ENCODE peak calls at places on chromosomes 16 and 17, in four cellular contexts. One of them, this sample, is unnamed.

GRCh38 chr16:23587726-23588125 is 8.4 kb downstream of the NDUFAB1 start:
- DNase-seq in A549: no peak
- DNase-seq in GM12878: no peak
- DNase-seq in HepG2: no peak
- DNase-seq in this sample: no peak

GRCh38 chr16:50315346-50315997 is 49.1 kb downstream of the ADCY7 start:
- DNase-seq in A549: no peak
- DNase-seq in GM12878: no peak
- DNase-seq in HepG2: no peak
- DNase-seq in this sample: peak

GRCh38 chr17:35713069-35713728 is 18.2 kb upstream of the RASL10B start:
- DNase-seq in A549: no peak
- DNase-seq in GM12878: no peak
- DNase-seq in HepG2: peak
- DNase-seq in this sample: peak

GRCh38 chr16:48291303-48291702 is 44.0 kb upstream of the ABCC11 start:
- DNase-seq in A549: no peak
- DNase-seq in GM12878: no peak
- DNase-seq in HepG2: no peak
- DNase-seq in this sample: no peak

GRCh38 chr16:17777461-17777863 is 306.7 kb upstream of the XYLT1 start:
- DNase-seq in A549: no peak
- DNase-seq in GM12878: no peak
- DNase-seq in HepG2: peak
- DNase-seq in this sample: no peak

GRCh38 chr17:21089145-21089544 is 37.6 kb upstream of the DHRS7B start:
- DNase-seq in A549: no peak
- DNase-seq in GM12878: no peak
- DNase-seq in HepG2: no peak
- DNase-seq in this sample: no peak

GRCh38 chr17:76865174-76865573 is 3.0 kb upstream of the MGAT5B start:
- DNase-seq in A549: no peak
- DNase-seq in GM12878: no peak
- DNase-seq in HepG2: no peak
- DNase-seq in this sample: no peak

GRCh38 chr16:844638-845348 is 44.3 kb upstream of the GNG13 start:
- DNase-seq in A549: no peak
- DNase-seq in GM12878: no peak
- DNase-seq in HepG2: no peak
- DNase-seq in this sample: no peak

GRCh38 chr17:50052822-50053653 is 2.9 kb upstream of the ITGA3 start:
- DNase-seq in A549: no peak
- DNase-seq in GM12878: no peak
- DNase-seq in HepG2: peak
- DNase-seq in this sample: peak

GRCh38 chr17:17641621-17642409 is 39.4 kb upstream of the RAI1 start:
- DNase-seq in A549: peak
- DNase-seq in GM12878: peak
- DNase-seq in HepG2: peak
- DNase-seq in this sample: peak

GRCh38 chr16:67104061-67104460 is 5.7 kb upstream of the PHAF1 start:
- DNase-seq in A549: no peak
- DNase-seq in GM12878: no peak
- DNase-seq in HepG2: peak
- DNase-seq in this sample: peak

GRCh38 chr16:50244504-50245416 is 21.6 kb upstream of the ADCY7 start:
- DNase-seq in A549: no peak
- DNase-seq in GM12878: no peak
- DNase-seq in HepG2: no peak
- DNase-seq in this sample: no peak

GRCh38 chr17:75738218-75738802 is 17.1 kb downstream of the ITGB4 start:
- DNase-seq in A549: no peak
- DNase-seq in GM12878: no peak
- DNase-seq in HepG2: peak
- DNase-seq in this sample: no peak

GRCh38 chr16:72554935-72555334 is 383.0 kb upstream of the PMFBP1 start:
- DNase-seq in A549: no peak
- DNase-seq in GM12878: no peak
- DNase-seq in HepG2: no peak
- DNase-seq in this sample: no peak

GRCh38 chr17:35254107-35254802 is 11.4 kb downstream of the SLFN5 start:
- DNase-seq in A549: peak
- DNase-seq in GM12878: no peak
- DNase-seq in HepG2: peak
- DNase-seq in this sample: no peak

GRCh38 chr17:29294580-29294900 is 592 bp upstream of the NUFIP2 start:
- DNase-seq in A549: no peak
- DNase-seq in GM12878: no peak
- DNase-seq in HepG2: no peak
- DNase-seq in this sample: no peak

GRCh38 chr17:82283208-82283749 is 9.8 kb upstream of the CSNK1D start:
- DNase-seq in A549: peak
- DNase-seq in GM12878: no peak
- DNase-seq in HepG2: no peak
- DNase-seq in this sample: peak

GRCh38 chr17:79939755-79940154 is 95.9 kb downstream of the TBC1D16 start:
- DNase-seq in A549: no peak
- DNase-seq in GM12878: no peak
- DNase-seq in HepG2: no peak
- DNase-seq in this sample: no peak

GRCh38 chr16:8674413-8675022 is at the start of gene ABAT:
- DNase-seq in A549: peak
- DNase-seq in GM12878: peak
- DNase-seq in HepG2: peak
- DNase-seq in this sample: peak

GRCh38 chr16:23478566-23478965 is 25.6 kb upstream of the COG7 start:
- DNase-seq in A549: no peak
- DNase-seq in GM12878: no peak
- DNase-seq in HepG2: no peak
- DNase-seq in this sample: no peak

GRCh38 chr16:61929801-61930200 is 106.4 kb downstream of the CDH8 start:
- DNase-seq in A549: no peak
- DNase-seq in GM12878: no peak
- DNase-seq in HepG2: no peak
- DNase-seq in this sample: no peak

GRCh38 chr17:319266-319665 is 33.3 kb downstream of the RPH3AL start:
- DNase-seq in A549: no peak
- DNase-seq in GM12878: no peak
- DNase-seq in HepG2: no peak
- DNase-seq in this sample: no peak

GRCh38 chr16:73031155-73031866 is 16.6 kb downstream of the ZFHX3 start:
- DNase-seq in A549: no peak
- DNase-seq in GM12878: no peak
- DNase-seq in HepG2: no peak
- DNase-seq in this sample: no peak

GRCh38 chr17:72511874-72512273 is 391.1 kb downstream of the SOX9 start:
- DNase-seq in A549: no peak
- DNase-seq in GM12878: no peak
- DNase-seq in HepG2: no peak
- DNase-seq in this sample: no peak

GRCh38 chr17:39487946-39488345 is 26.7 kb downstream of the CDK12 start:
- DNase-seq in A549: no peak
- DNase-seq in GM12878: no peak
- DNase-seq in HepG2: no peak
- DNase-seq in this sample: no peak

GRCh38 chr17:77543779-77544178 is 403.0 kb downstream of the SEC14L1 start:
- DNase-seq in A549: no peak
- DNase-seq in GM12878: no peak
- DNase-seq in HepG2: no peak
- DNase-seq in this sample: no peak

GRCh38 chr17:41413353-41413752 is 11.0 kb downstream of the KRT37 start:
- DNase-seq in A549: no peak
- DNase-seq in GM12878: no peak
- DNase-seq in HepG2: no peak
- DNase-seq in this sample: no peak

GRCh38 chr17:6455321-6455705 is 11.1 kb downstream of the PIMREG start:
- DNase-seq in A549: no peak
- DNase-seq in GM12878: no peak
- DNase-seq in HepG2: no peak
- DNase-seq in this sample: peak

GRCh38 chr17:16327018-16327417 is 26.3 kb downstream of the CENPV start:
- DNase-seq in A549: no peak
- DNase-seq in GM12878: no peak
- DNase-seq in HepG2: no peak
- DNase-seq in this sample: no peak

GRCh38 chr17:16319969-16320368 is 33.3 kb downstream of the CENPV start:
- DNase-seq in A549: no peak
- DNase-seq in GM12878: no peak
- DNase-seq in HepG2: no peak
- DNase-seq in this sample: no peak

GRCh38 chr17:16325964-16326363 is 27.3 kb downstream of the CENPV start:
- DNase-seq in A549: no peak
- DNase-seq in GM12878: no peak
- DNase-seq in HepG2: no peak
- DNase-seq in this sample: no peak

GRCh38 chr17:16322636-16323035 is 30.6 kb downstream of the CENPV start:
- DNase-seq in A549: no peak
- DNase-seq in GM12878: no peak
- DNase-seq in HepG2: no peak
- DNase-seq in this sample: no peak
- TF ChIP-seq PBX3 in A549: no peak
- TF ChIP-seq PBX3 in GM12878: no peak
- TF ChIP-seq PBX3 in HepG2: no peak
- TF ChIP-seq PBX3 in this sample: no peak

DNA sequence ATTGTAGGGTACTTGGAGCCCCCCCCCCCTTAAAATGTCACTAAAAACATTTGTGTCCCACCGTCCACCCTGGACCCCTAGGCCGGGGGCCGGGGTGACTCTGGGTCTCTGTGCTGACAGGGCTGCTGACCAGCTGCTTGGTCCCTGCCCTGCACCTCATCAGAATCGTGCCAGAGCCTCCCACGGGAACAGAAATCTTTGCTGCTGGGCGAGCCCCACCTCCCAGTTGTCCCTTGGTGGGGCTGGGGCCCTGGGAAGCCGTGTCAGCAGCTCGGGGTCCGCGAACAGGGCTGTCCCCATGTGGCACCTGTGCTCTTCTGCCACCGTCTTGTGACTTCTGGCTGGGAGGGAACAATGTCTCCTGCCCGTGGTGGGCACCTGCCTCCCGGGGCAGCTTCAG is 18.5 kb downstream of the KCTD5 start:
- DNase-seq in A549: no peak
- DNase-seq in GM12878: no peak
- DNase-seq in HepG2: no peak
- DNase-seq in this sample: no peak
- TF ChIP-seq PBX3 in A549: no peak
- TF ChIP-seq PBX3 in GM12878: no peak
- TF ChIP-seq PBX3 in HepG2: no peak
- TF ChIP-seq PBX3 in this sample: no peak

DNA sequence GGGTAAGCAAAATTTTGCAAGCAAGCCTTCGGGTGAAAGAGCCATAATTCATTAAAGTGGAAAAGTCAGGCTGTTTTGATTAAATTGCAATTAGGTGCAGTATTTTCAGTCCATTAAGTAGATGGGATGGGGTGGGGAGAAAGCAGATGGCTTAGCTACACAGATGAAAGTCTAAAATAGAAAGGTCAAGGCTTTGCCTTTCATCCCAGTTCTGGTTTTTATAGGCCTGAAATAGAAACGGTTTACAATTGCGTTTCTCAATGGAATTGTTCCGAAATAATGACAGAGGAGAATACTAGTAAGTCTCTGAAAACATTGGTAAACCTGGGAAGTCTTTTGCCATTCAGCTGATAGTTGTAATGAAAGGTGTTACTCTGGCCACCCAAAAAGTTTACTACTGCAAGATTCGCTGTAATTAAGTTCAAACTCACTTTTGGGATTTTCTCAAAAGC is 1.5 kb downstream of the PPM1E start:
- DNase-seq in A549: no peak
- DNase-seq in GM12878: no peak
- DNase-seq in HepG2: no peak
- DNase-seq in this sample: peak
- TF ChIP-seq PBX3 in A549: no peak
- TF ChIP-seq PBX3 in GM12878: no peak
- TF ChIP-seq PBX3 in HepG2: no peak
- TF ChIP-seq PBX3 in this sample: no peak

GRCh38 chr16:89951509-89951908 is 3.0 kb downstream of the DEF8 start:
- DNase-seq in A549: no peak
- DNase-seq in GM12878: no peak
- DNase-seq in HepG2: no peak
- DNase-seq in this sample: no peak

GRCh38 chr16:89949756-89950155 is 1.2 kb downstream of the DEF8 start:
- DNase-seq in A549: no peak
- DNase-seq in GM12878: no peak
- DNase-seq in HepG2: no peak
- DNase-seq in this sample: no peak

GRCh38 chr16:89946515-89946914 is 2.0 kb upstream of the DEF8 start:
- DNase-seq in A549: no peak
- DNase-seq in GM12878: no peak
- DNase-seq in HepG2: no peak
- DNase-seq in this sample: no peak

GRCh38 chr16:89952049-89952448 is 3.5 kb downstream of the DEF8 start:
- DNase-seq in A549: no peak
- DNase-seq in GM12878: no peak
- DNase-seq in HepG2: no peak
- DNase-seq in this sample: no peak

GRCh38 chr16:89949121-89949742 is 677 bp downstream of the DEF8 start:
- DNase-seq in A549: no peak
- DNase-seq in GM12878: no peak
- DNase-seq in HepG2: no peak
- DNase-seq in this sample: peak
- TF ChIP-seq PBX3 in A549: no peak
- TF ChIP-seq PBX3 in GM12878: no peak
- TF ChIP-seq PBX3 in HepG2: no peak
- TF ChIP-seq PBX3 in this sample: no peak

DNA sequence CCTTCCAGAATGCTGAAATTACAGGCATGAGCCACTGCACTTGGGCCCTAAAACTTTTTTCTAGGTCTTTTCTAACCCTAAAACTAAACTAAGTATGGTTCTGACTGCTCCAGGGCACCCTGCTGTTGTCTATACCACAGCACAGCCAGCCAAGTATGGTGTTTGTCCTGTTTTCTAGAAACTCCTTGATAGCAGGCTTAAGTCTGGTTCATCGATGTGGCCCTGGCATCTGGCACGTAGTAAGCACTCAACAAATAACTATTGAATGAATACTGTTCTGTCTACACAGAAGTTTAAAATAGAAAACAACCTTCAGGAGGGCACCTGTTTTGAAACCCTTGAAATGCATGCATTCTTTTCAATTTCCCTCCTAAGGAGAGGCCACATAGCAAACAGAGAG is 44.5 kb upstream of the AKAP1 start:
- DNase-seq in A549: no peak
- DNase-seq in GM12878: no peak
- DNase-seq in HepG2: no peak
- DNase-seq in this sample: no peak
- TF ChIP-seq PBX3 in A549: no peak
- TF ChIP-seq PBX3 in GM12878: no peak
- TF ChIP-seq PBX3 in HepG2: no peak
- TF ChIP-seq PBX3 in this sample: no peak

This sample was measured in SK-N-SH.